ENCODE peak calls at places on chromosomes 2 and 18, in five cellular contexts. One of them, this sample, is unnamed.

GRCh38 chr2:61770746-61771145 is 83.1 kb downstream of the FAM161A start:
- DNase-seq in AG04450: no peak
- DNase-seq in colonic mucosa: no peak
- DNase-seq in right lobe of liver: no peak
- DNase-seq in fibroblast of mammary gland: peak
- DNase-seq in this sample: peak

GRCh38 chr2:232436381-232437129 is 19.4 kb upstream of the ALPI start:
- DNase-seq in AG04450: no peak
- DNase-seq in colonic mucosa: peak
- DNase-seq in right lobe of liver: no peak
- DNase-seq in fibroblast of mammary gland: no peak
- DNase-seq in this sample: no peak

GRCh38 chr2:83022631-83023210 is 1436.4 kb downstream of the SUCLG1 start:
- DNase-seq in AG04450: no peak
- DNase-seq in colonic mucosa: no peak
- DNase-seq in right lobe of liver: no peak
- DNase-seq in fibroblast of mammary gland: no peak
- DNase-seq in this sample: peak

GRCh38 chr2:167192833-167193232 is 304.6 kb downstream of the XIRP2 start:
- DNase-seq in AG04450: peak
- DNase-seq in colonic mucosa: no peak
- DNase-seq in right lobe of liver: no peak
- DNase-seq in fibroblast of mammary gland: peak
- DNase-seq in this sample: no peak

GRCh38 chr2:81839780-81840179 is 1535.2 kb upstream of the LRRTM1 start:
- DNase-seq in AG04450: no peak
- DNase-seq in colonic mucosa: no peak
- DNase-seq in right lobe of liver: no peak
- DNase-seq in fibroblast of mammary gland: no peak
- DNase-seq in this sample: no peak

GRCh38 chr2:119218478-119219064 is 5.1 kb upstream of the STEAP3 start:
- DNase-seq in AG04450: peak
- DNase-seq in colonic mucosa: no peak
- DNase-seq in right lobe of liver: peak
- DNase-seq in fibroblast of mammary gland: peak
- DNase-seq in this sample: peak

GRCh38 chr2:117856415-117857210 is 42.1 kb downstream of the DDX18 start:
- DNase-seq in AG04450: peak
- DNase-seq in colonic mucosa: no peak
- DNase-seq in right lobe of liver: no peak
- DNase-seq in fibroblast of mammary gland: peak
- DNase-seq in this sample: peak

GRCh38 chr2:69149631-69150215 is 136.7 kb downstream of the ANTXR1 start:
- DNase-seq in AG04450: no peak
- DNase-seq in colonic mucosa: no peak
- DNase-seq in right lobe of liver: no peak
- DNase-seq in fibroblast of mammary gland: peak
- DNase-seq in this sample: peak

GRCh38 chr18:66440433-66440832 is 163.5 kb downstream of the CDH19 start:
- DNase-seq in AG04450: no peak
- DNase-seq in colonic mucosa: no peak
- DNase-seq in right lobe of liver: no peak
- DNase-seq in fibroblast of mammary gland: no peak
- DNase-seq in this sample: no peak

GRCh38 chr2:120825370-120826259 is 89.9 kb downstream of the GLI2 start:
- DNase-seq in AG04450: peak
- DNase-seq in colonic mucosa: peak
- DNase-seq in right lobe of liver: no peak
- DNase-seq in fibroblast of mammary gland: peak
- DNase-seq in this sample: peak

GRCh38 chr2:88626171-88627054 is 851 bp downstream of the EIF2AK3 start:
- DNase-seq in AG04450: no peak
- DNase-seq in colonic mucosa: peak
- DNase-seq in right lobe of liver: peak
- DNase-seq in fibroblast of mammary gland: no peak
- DNase-seq in this sample: no peak

GRCh38 chr2:136121511-136121910 is 3.6 kb upstream of the CXCR4 start:
- DNase-seq in AG04450: no peak
- DNase-seq in colonic mucosa: no peak
- DNase-seq in right lobe of liver: no peak
- DNase-seq in fibroblast of mammary gland: no peak
- DNase-seq in this sample: no peak

GRCh38 chr18:58863539-58864145 is 1.0 kb upstream of the ZNF532 start:
- DNase-seq in AG04450: no peak
- DNase-seq in colonic mucosa: peak
- DNase-seq in right lobe of liver: peak
- DNase-seq in fibroblast of mammary gland: no peak
- DNase-seq in this sample: peak

GRCh38 chr2:182852787-182853186 is 13.7 kb downstream of the FRZB start:
- DNase-seq in AG04450: no peak
- DNase-seq in colonic mucosa: no peak
- DNase-seq in right lobe of liver: no peak
- DNase-seq in fibroblast of mammary gland: no peak
- DNase-seq in this sample: no peak

GRCh38 chr2:126658910-126659613 is 3.1 kb downstream of the GYPC start:
- DNase-seq in AG04450: peak
- DNase-seq in colonic mucosa: peak
- DNase-seq in right lobe of liver: peak
- DNase-seq in fibroblast of mammary gland: peak
- DNase-seq in this sample: peak

GRCh38 chr2:143903172-143903856 is 616.6 kb downstream of the ZEB2 start:
- DNase-seq in AG04450: no peak
- DNase-seq in colonic mucosa: no peak
- DNase-seq in right lobe of liver: no peak
- DNase-seq in fibroblast of mammary gland: peak
- DNase-seq in this sample: peak

GRCh38 chr2:27809761-27810241 is 38.3 kb downstream of the MRPL33 start:
- DNase-seq in AG04450: peak
- DNase-seq in colonic mucosa: no peak
- DNase-seq in right lobe of liver: no peak
- DNase-seq in fibroblast of mammary gland: peak
- DNase-seq in this sample: peak

GRCh38 chr2:165173215-165173614 is 30.6 kb downstream of the SCN3A start:
- DNase-seq in AG04450: no peak
- DNase-seq in colonic mucosa: no peak
- DNase-seq in right lobe of liver: no peak
- DNase-seq in fibroblast of mammary gland: no peak
- DNase-seq in this sample: no peak

GRCh38 chr2:237541242-237541641 is 25.1 kb upstream of the PRLH start:
- DNase-seq in AG04450: no peak
- DNase-seq in colonic mucosa: no peak
- DNase-seq in right lobe of liver: no peak
- DNase-seq in fibroblast of mammary gland: no peak
- DNase-seq in this sample: no peak

GRCh38 chr2:120317180-120317533 is 28.8 kb upstream of the INHBB start:
- DNase-seq in AG04450: no peak
- DNase-seq in colonic mucosa: no peak
- DNase-seq in right lobe of liver: no peak
- DNase-seq in fibroblast of mammary gland: no peak
- DNase-seq in this sample: no peak

GRCh38 chr2:68282814-68283812 is 30.8 kb upstream of the PPP3R1 start:
- DNase-seq in AG04450: no peak
- DNase-seq in colonic mucosa: no peak
- DNase-seq in right lobe of liver: no peak
- DNase-seq in fibroblast of mammary gland: peak
- DNase-seq in this sample: peak

GRCh38 chr18:57050314-57050949 is 96.5 kb upstream of the BOD1L2 start:
- DNase-seq in AG04450: no peak
- DNase-seq in colonic mucosa: peak
- DNase-seq in right lobe of liver: peak
- DNase-seq in fibroblast of mammary gland: no peak
- DNase-seq in this sample: no peak

GRCh38 chr2:6824962-6825361 is 40.7 kb downstream of the CMPK2 start:
- DNase-seq in AG04450: no peak
- DNase-seq in colonic mucosa: no peak
- DNase-seq in right lobe of liver: no peak
- DNase-seq in fibroblast of mammary gland: peak
- DNase-seq in this sample: peak

GRCh38 chr2:180219471-180219870 is 212.4 kb upstream of the CWC22 start:
- DNase-seq in AG04450: no peak
- DNase-seq in colonic mucosa: no peak
- DNase-seq in right lobe of liver: no peak
- DNase-seq in fibroblast of mammary gland: peak
- DNase-seq in this sample: peak

GRCh38 chr2:219722276-219722883 is 95.0 kb downstream of the SLC4A3 start:
- DNase-seq in AG04450: no peak
- DNase-seq in colonic mucosa: no peak
- DNase-seq in right lobe of liver: no peak
- DNase-seq in fibroblast of mammary gland: peak
- DNase-seq in this sample: no peak

GRCh38 chr2:196403471-196403870 is 232.1 kb upstream of the STK17B start:
- DNase-seq in AG04450: peak
- DNase-seq in colonic mucosa: no peak
- DNase-seq in right lobe of liver: no peak
- DNase-seq in fibroblast of mammary gland: peak
- DNase-seq in this sample: peak

GRCh38 chr2:73301636-73302035 is 8.3 kb upstream of the EGR4 start:
- DNase-seq in AG04450: no peak
- DNase-seq in colonic mucosa: no peak
- DNase-seq in right lobe of liver: no peak
- DNase-seq in fibroblast of mammary gland: no peak
- DNase-seq in this sample: no peak

GRCh38 chr2:230318190-230319121 is 8.5 kb upstream of the SP140L start:
- DNase-seq in AG04450: no peak
- DNase-seq in colonic mucosa: no peak
- DNase-seq in right lobe of liver: no peak
- DNase-seq in fibroblast of mammary gland: no peak
- DNase-seq in this sample: no peak

DNA sequence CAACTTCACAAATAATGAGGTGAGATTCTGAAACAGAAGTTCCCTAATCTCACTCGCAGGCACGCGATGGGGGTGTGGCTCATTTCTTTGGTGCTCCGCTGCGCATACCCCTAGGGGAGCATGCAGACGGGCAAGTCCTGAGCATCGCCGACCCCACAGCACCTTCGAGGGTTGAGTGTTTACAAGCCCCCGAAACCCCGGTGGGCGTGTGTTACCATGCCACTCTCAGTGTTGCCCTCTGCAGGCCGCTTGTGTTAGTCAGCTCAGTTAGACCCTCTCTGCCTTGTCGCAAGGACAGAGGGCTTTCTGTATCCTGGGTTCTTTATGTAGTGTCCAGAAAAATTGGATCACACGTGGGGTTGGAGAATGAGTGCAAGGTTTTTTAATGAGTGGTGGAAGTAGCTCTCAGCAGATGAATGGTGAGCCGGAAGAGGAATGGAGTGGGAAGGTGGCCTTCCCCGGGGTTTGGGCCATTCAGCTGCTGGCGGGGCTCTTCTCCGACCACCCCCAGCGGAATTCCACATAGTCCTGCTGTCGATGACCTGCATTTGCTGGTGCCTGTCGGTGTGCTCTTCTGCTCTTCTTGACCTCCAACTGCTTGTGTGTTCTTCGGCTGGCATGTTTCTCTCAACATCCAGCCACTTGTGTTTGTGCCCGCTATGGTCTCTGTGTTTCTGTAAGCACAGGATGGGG is 191.3 kb downstream of the RPRM start:
- DNase-seq in AG04450: no peak
- DNase-seq in colonic mucosa: no peak
- DNase-seq in right lobe of liver: no peak
- DNase-seq in fibroblast of mammary gland: no peak
- DNase-seq in this sample: no peak
- TF ChIP-seq CTCF in AG04450: no peak
- TF ChIP-seq CTCF in colonic mucosa: peak
- TF ChIP-seq CTCF in right lobe of liver: no peak
- TF ChIP-seq CTCF in fibroblast of mammary gland: peak
- TF ChIP-seq CTCF in this sample: no peak

DNA sequence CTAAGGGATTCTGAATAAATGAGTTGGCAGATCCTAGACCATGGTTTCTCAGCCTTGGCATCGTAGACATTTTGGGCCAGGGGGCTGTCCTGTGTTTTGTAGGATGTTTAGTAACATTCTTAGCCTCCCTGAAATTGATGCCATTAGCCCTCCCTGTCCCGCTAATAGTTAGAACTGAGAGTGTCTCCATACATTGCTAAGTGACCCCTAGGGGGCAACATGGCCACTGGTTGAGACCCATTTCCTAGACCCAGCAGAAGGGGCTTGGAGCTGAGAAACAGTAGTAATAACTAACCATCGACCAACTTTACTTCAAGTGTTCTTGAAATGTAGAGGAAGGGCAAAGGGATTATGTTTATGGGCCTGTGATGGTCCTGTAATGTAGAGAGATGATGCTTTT is 40.8 kb downstream of the KCMF1 start:
- DNase-seq in AG04450: no peak
- DNase-seq in colonic mucosa: no peak
- DNase-seq in right lobe of liver: no peak
- DNase-seq in fibroblast of mammary gland: no peak
- DNase-seq in this sample: no peak
- H3K4me3 ChIP-seq in AG04450: no peak
- H3K4me3 ChIP-seq in colonic mucosa: no peak
- H3K4me3 ChIP-seq in right lobe of liver: no peak
- H3K4me3 ChIP-seq in fibroblast of mammary gland: no peak
- H3K4me3 ChIP-seq in this sample: no peak

DNA sequence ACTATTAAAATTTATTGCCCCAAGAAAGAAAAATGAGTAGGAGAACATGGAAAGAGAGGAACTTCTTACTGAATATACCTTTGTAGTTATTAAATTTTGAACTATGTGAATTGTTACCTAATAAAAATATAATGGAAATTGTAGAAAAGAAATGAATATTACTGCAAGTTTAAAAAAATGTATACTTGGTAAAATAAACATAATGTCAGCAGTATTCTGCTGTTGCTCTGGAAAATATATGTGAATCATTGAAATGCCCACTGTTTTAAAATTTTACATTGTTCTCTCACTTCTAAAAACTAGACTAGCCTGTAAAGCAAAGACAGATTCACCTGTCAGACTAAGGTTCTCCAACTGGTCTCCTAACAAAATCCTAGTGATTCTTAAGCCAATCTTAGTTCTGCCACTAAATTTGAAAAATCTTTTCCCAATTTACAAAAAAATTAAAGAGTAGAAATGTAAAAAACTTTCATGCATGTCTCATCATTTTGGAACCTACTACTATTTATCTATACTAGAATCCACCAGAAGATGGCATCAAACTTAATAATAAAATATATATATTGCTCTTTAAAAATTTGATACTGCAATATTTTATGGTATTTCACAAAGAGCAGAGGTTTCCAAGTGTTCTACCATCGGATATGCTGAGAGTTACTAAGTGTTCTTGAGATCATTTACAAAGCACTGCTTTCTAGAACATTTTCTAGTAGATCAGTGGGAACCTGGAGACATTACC is 22.3 kb upstream of the TMEM237 start:
- DNase-seq in AG04450: no peak
- DNase-seq in colonic mucosa: no peak
- DNase-seq in right lobe of liver: no peak
- DNase-seq in fibroblast of mammary gland: no peak
- DNase-seq in this sample: no peak
- TF ChIP-seq CTCF in AG04450: no peak
- TF ChIP-seq CTCF in colonic mucosa: no peak
- TF ChIP-seq CTCF in right lobe of liver: no peak
- TF ChIP-seq CTCF in fibroblast of mammary gland: no peak
- TF ChIP-seq CTCF in this sample: no peak

DNA sequence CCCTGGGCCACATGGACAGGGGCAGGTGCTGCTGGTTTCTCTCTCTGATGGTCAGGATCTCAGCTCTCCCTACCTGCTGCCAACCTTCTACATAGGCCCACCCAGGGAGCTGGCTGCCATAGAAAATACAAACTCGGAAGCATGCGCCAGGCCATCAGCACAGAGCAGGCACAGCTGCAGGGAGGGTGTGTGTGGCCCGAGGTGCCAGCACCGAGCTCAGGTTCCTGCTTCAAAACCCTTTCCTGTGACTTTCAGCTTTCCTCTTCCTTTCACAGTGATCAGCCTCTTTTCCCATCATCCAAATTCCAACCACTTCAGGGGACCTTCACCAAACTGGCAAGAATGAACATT is 133.0 kb upstream of the ID2 start:
- DNase-seq in AG04450: no peak
- DNase-seq in colonic mucosa: peak
- DNase-seq in right lobe of liver: no peak
- DNase-seq in fibroblast of mammary gland: no peak
- DNase-seq in this sample: no peak
- H3K4me3 ChIP-seq in AG04450: no peak
- H3K4me3 ChIP-seq in colonic mucosa: no peak
- H3K4me3 ChIP-seq in right lobe of liver: no peak
- H3K4me3 ChIP-seq in fibroblast of mammary gland: no peak
- H3K4me3 ChIP-seq in this sample: no peak